ENCODE peak calls at places on chromosomes 16 and 17, in ten cellular contexts. X is A549, U is ovary, L is sigmoid colon, H is transverse colon, Q is upper lobe of left lung, A is stomach, G is SK-N-SH, E is suprapubic skin, D is K562. P is an unnamed sample. For H3K4me1, the result is how much of the 10 kb centered on the place peaks cover.

GRCh38 chr16:66370786-66371684 is 4.5 kb downstream of the CDH5 start:
- DNase-seq in E (no peak), X (no peak), G (no peak), H (no peak), A (no peak), L (no peak), Q (no peak), U (peak), D (no peak), P (no peak)

GRCh38 chr17:34369196-34369500 is 6.1 kb upstream of the CCL1 start:
- DNase-seq in D (no peak), G (no peak), U (no peak), E (no peak), A (no peak), Q (no peak), L (no peak), X (no peak), H (no peak), P (no peak)

GRCh38 chr16:31504159-31504558 is 4.0 kb downstream of the RUSF1 start:
- DNase-seq in X (no peak), A (no peak), L (no peak), U (no peak), G (no peak), Q (no peak), H (no peak), D (no peak), E (no peak), P (no peak)

GRCh38 chr16:12613131-12613991 is 190.3 kb downstream of the CPPED1 start:
- DNase-seq in U (no peak), L (no peak), H (peak), X (peak), G (no peak), E (no peak), A (no peak), D (peak), Q (no peak), P (no peak)

GRCh38 chr17:50649042-50649908 is 14.6 kb downstream of the ABCC3 start:
- DNase-seq in Q (no peak), H (no peak), D (no peak), G (no peak), L (no peak), E (no peak), A (no peak), U (no peak), X (no peak), P (no peak)

GRCh38 chr17:82399030-82399429 is 19.1 kb upstream of the HEXD start:
- DNase-seq in Q (no peak), E (no peak), H (no peak), A (no peak), U (no peak), L (no peak), X (no peak), D (no peak), G (peak), P (peak)

GRCh38 chr16:68093816-68094613 is 8.8 kb downstream of the NFATC3 start:
- DNase-seq in U (no peak), H (no peak), X (no peak), E (no peak), G (no peak), A (no peak), D (no peak), L (no peak), Q (no peak), P (no peak)

GRCh38 chr17:55533611-55534010 is 22.4 kb upstream of the SMIM36 start:
- DNase-seq in D (no peak), X (no peak), H (no peak), E (no peak), Q (no peak), G (no peak), A (no peak), L (no peak), U (no peak), P (no peak)

GRCh38 chr17:50139950-50140885 is 10.3 kb upstream of the SAMD14 start:
- DNase-seq in H (peak), U (peak), D (peak), A (peak), G (peak), X (peak), L (peak), Q (peak), E (no peak), P (no peak)

GRCh38 chr17:19012171-19013080 is 7.9 kb upstream of the FAM83G start:
- DNase-seq in L (no peak), A (no peak), H (no peak), D (no peak), Q (no peak), X (no peak), U (no peak), G (no peak), E (no peak), P (no peak)

GRCh38 chr17:67487506-67487905 is 110.4 kb downstream of the PITPNC1 start:
- DNase-seq in A (no peak), L (no peak), G (no peak), E (no peak), X (no peak), H (no peak), D (no peak), U (no peak), Q (no peak), P (no peak)

GRCh38 chr17:58640202-58640601 is 51.6 kb downstream of the TEX14 start:
- DNase-seq in U (no peak), L (no peak), D (no peak), E (no peak), X (no peak), G (no peak), H (no peak), Q (no peak), A (no peak), P (no peak)

GRCh38 chr16:27602103-27602502 is 52.2 kb downstream of the KATNIP start:
- DNase-seq in Q (no peak), X (no peak), L (no peak), H (no peak), E (no peak), U (no peak), A (no peak), D (no peak), G (no peak), P (no peak)

GRCh38 chr17:56756536-56756935 is 77.2 kb downstream of the C17orf67 start:
- DNase-seq in Q (no peak), D (no peak), E (no peak), A (no peak), G (no peak), H (no peak), L (no peak), U (no peak), X (peak), P (no peak)

GRCh38 chr16:24939224-24939623 is 75.9 kb downstream of the ARHGAP17 start:
- DNase-seq in H (no peak), G (no peak), E (no peak), Q (no peak), L (no peak), A (no peak), D (no peak), X (no peak), U (no peak), P (no peak)

GRCh38 chr16:51755039-51755501 is 604.0 kb upstream of the SALL1 start:
- DNase-seq in H (no peak), Q (no peak), E (no peak), U (no peak), D (no peak), X (no peak), G (no peak), L (no peak), A (no peak), P (no peak)

GRCh38 chr16:67013823-67014640 is 14.9 kb upstream of the CBFB start:
- DNase-seq in H (peak), A (peak), E (peak), X (peak), G (peak), D (peak), U (peak), Q (peak), L (peak), P (peak)

GRCh38 chr17:29625037-29625750 is 2.5 kb upstream of the CORO6 start:
- DNase-seq in L (peak), D (no peak), A (no peak), H (no peak), E (peak), Q (no peak), X (no peak), U (no peak), G (peak), P (no peak)

GRCh38 chr17:71398706-71399620 is 721.9 kb upstream of the SOX9 start:
- DNase-seq in U (no peak), L (no peak), A (no peak), D (no peak), E (no peak), H (no peak), Q (no peak), X (no peak), G (no peak), P (no peak)

GRCh38 chr16:73047536-73048291 is at the start of gene ZFHX3:
- DNase-seq in E (peak), D (no peak), G (peak), L (peak), X (no peak), Q (peak), H (peak), U (peak), A (peak), P (peak)

GRCh38 chr17:66850692-66851091 is 15.8 kb downstream of the CACNG5 start:
- DNase-seq in G (no peak), A (no peak), X (no peak), Q (no peak), D (no peak), E (no peak), L (no peak), H (no peak), U (no peak), P (no peak)

GRCh38 chr17:21213491-21214014 is 408 bp downstream of the TMEM11 start:
- DNase-seq in G (peak), Q (peak), A (peak), D (peak), X (peak), H (peak), E (no peak), U (no peak), L (peak), P (no peak)

GRCh38 chr17:77086433-77087010 is 54.2 kb upstream of the SEC14L1 start:
- DNase-seq in G (peak), U (peak), H (peak), D (peak), Q (peak), X (peak), E (peak), L (peak), A (peak), P (peak)

GRCh38 chr17:61352408-61352770 is 47.3 kb upstream of the TBX2 start:
- DNase-seq in X (no peak), L (no peak), A (no peak), E (no peak), H (no peak), D (no peak), Q (no peak), U (no peak), G (no peak), P (no peak)

GRCh38 chr17:45902892-45903346 is 8.6 kb downstream of the MAPT start:
- DNase-seq in X (no peak), G (peak), Q (peak), A (peak), E (peak), H (no peak), L (no peak), U (no peak), D (peak), P (no peak)

DNA sequence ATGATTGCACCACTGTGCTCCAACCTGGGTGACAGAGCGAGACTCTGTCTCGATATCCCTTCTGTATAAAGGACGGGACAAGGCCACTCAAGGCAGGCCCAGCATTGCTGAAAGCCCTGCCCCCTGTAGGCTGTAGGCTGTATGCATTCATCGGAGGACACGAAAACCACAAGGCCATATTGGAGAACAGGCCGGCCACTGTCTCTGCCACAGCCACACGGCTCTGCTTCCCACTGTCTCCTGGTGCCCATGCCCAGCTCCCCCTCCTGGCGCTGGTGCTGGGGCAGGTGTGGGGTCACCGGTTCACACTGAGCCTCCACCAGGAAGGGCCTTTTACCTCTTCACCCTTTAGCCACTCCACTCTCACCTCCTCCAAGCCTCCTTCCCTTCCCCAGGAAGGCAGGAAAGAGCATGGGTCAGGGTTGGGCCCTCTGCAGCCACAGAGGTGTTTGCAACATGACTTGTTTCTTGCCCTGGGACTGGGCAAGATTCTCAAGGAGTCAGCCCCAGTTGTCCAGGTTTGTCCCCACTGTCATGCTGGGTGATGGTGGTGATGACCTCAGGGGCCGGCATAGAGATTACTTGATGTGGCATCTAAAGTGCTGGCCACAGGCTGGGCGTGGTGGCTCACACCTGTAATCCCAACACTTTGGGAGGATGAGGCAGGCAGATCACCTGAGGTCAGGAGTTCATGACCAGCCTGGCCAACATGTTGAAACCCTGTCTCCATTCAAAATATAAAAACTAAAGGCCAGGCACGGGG is 5.3 kb upstream of the NTN3 start:
- DNase-seq in Q (no peak), U (no peak), H (no peak), X (peak), D (no peak), E (no peak), A (no peak), L (no peak), G (no peak), P (no peak)
- H3K4me1 ChIP-seq in Q (under half), U (under half), H (under half), X (under half), D (under half), E (under half), A (under half), L (under half), G (under half), P (under half)

GRCh38 chr17:80146121-80147034 is 550 bp downstream of the EIF4A3 start:
- DNase-seq in L (peak), D (peak), U (peak), A (no peak), G (peak), H (no peak), X (no peak), E (peak), Q (peak), P (no peak)
- TF ChIP-seq EP300 in L (no peak), D (no peak), U (no peak), A (no peak), G (no peak), H (no peak), X (no peak), E (no peak), Q (no peak), P (no peak)

GRCh38 chr17:8153957-8154607 is 1.9 kb upstream of the PER1 start:
- DNase-seq in A (peak), U (peak), X (peak), G (peak), L (peak), H (peak), E (peak), Q (peak), D (peak), P (peak)
- H3K4me1 ChIP-seq in A (under half), U (under half), X (under half), G (under half), L (half or more), H (half or more), E (half or more), Q (under half), D (under half), P (under half)

GRCh38 chr16:56549744-56550385 is 15.0 kb upstream of the MT4 start:
- DNase-seq in X (no peak), L (no peak), A (no peak), Q (no peak), U (no peak), D (no peak), E (no peak), G (no peak), H (no peak), P (no peak)
- TF ChIP-seq EP300 in X (no peak), L (no peak), A (no peak), Q (no peak), U (no peak), D (no peak), E (no peak), G (no peak), H (no peak), P (no peak)

DNA sequence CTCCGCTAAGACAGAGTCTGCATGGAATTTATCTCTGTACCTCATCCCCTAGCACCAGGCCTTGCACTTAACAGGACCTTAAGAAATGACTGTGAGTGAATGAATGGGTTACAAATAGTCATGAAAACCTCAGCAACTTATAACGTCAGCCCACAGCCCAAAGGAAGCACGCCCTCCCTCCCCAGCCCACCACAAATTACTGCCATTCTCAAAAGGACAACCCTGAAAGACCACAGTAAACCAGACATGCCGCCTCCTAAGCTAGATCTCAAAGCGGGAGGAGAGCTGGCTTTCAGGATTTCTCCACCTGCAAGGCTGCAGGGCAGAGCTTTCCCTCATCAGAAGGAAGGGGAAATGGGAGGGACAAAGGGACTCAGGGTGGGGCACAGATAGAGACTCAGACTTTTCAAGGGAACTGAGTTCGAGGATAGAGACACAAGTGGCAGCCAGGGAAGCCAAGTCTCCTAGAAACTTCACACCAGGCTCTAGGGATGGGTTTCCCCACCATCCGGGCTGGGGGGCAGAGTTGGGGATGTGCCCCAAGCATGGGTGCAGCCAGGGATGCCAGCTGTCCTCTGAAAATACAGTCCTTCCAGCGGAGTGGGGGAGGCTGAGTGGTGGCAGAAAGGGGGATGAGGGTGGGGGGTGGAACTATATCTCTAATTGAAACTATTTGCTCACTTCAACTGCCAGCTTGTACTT is 56.7 kb downstream of the PLXDC1 start:
- DNase-seq in G (no peak), H (peak), E (no peak), U (no peak), A (no peak), L (no peak), X (no peak), D (no peak), Q (no peak), P (no peak)
- H3K4me1 ChIP-seq in G (under half), H (half or more), E (under half), U (under half), A (under half), L (under half), X (under half), D (under half), Q (under half), P (under half)